ENCODE peak calls at places on chromosomes 4 and X, in seven cellular contexts. A is HepG2, I is K562, O is IMR-90, C is fibroblast of lung, P is endothelial cell of umbilical vein, W is neuronal stem cell. K is an unnamed sample. For H3K9me3, the result is how much of the 10 kb centered on the place peaks cover.

GRCh38 chr4:108849611-108850406 is 87.0 kb upstream of the ETNPPL start:
- DNase-seq in O (peak), I (no peak), W (no peak), P (no peak), A (no peak), C (peak), K (no peak)

GRCh38 chrX:10110984-10111363 is 45.8 kb upstream of the CLCN4 start:
- DNase-seq in W (no peak), C (no peak), O (no peak), I (no peak), A (no peak), P (peak), K (no peak)

GRCh38 chr4:125421547-125421946 is 106.8 kb downstream of the FAT4 start:
- DNase-seq in I (no peak), O (no peak), C (no peak), W (no peak), A (no peak), P (peak), K (no peak)

GRCh38 chr4:112296949-112297483 is at the start of gene ALPK1:
- DNase-seq in W (no peak), O (peak), I (peak), P (peak), C (peak), A (peak), K (no peak)

GRCh38 chr4:78542373-78542772 is 9.2 kb upstream of the ANXA3 start:
- DNase-seq in O (peak), W (no peak), C (peak), I (no peak), A (peak), P (no peak), K (no peak)

GRCh38 chrX:27765718-27766117 is 42.1 kb upstream of the MAGEB10 start:
- DNase-seq in I (no peak), A (no peak), O (no peak), C (no peak), P (no peak), W (no peak), K (no peak)

GRCh38 chrX:24646745-24647182 is 383 bp downstream of the PCYT1B start:
- DNase-seq in I (no peak), P (peak), W (peak), A (no peak), C (peak), O (no peak), K (no peak)

GRCh38 chr4:5711479-5712184 is 631 bp downstream of the EVC start:
- DNase-seq in P (peak), I (peak), O (peak), A (peak), W (no peak), C (peak), K (peak)

GRCh38 chr4:87926554-87927098 is 48.9 kb upstream of the SPP1 start:
- DNase-seq in A (no peak), P (no peak), C (no peak), W (no peak), I (no peak), O (no peak), K (no peak)

GRCh38 chr4:13526658-13527057 is 17.6 kb downstream of the NKX3-2 start:
- DNase-seq in W (no peak), O (no peak), C (no peak), P (no peak), I (no peak), A (no peak), K (no peak)

GRCh38 chr4:30840571-30840970 is 120.4 kb downstream of the PCDH7 start:
- DNase-seq in O (peak), A (no peak), W (no peak), I (no peak), C (peak), P (no peak), K (no peak)

GRCh38 chr4:16259531-16260246 is 33.4 kb upstream of the TAPT1 start:
- DNase-seq in W (no peak), I (no peak), O (peak), C (peak), A (no peak), P (no peak), K (no peak)

GRCh38 chr4:7156273-7157139 is 35.8 kb upstream of the SORCS2 start:
- DNase-seq in C (peak), O (peak), A (no peak), P (peak), I (peak), W (peak), K (peak)

GRCh38 chrX:47745386-47745785 is 86.4 kb upstream of the UXT start:
- DNase-seq in W (no peak), C (no peak), I (no peak), P (no peak), O (no peak), A (no peak), K (no peak)

GRCh38 chrX:120419465-120419864 is 49.6 kb downstream of the LAMP2 start:
- DNase-seq in O (no peak), C (no peak), P (no peak), I (no peak), W (no peak), A (no peak), K (no peak)

GRCh38 chr4:155616112-155616511 is 50.5 kb upstream of the GUCY1A1 start:
- DNase-seq in A (no peak), P (no peak), I (no peak), O (peak), W (no peak), C (no peak), K (no peak)

GRCh38 chrX:40153335-40154221 is 55.8 kb upstream of the BCOR start:
- DNase-seq in W (no peak), O (no peak), P (no peak), C (peak), A (no peak), I (peak), K (peak)

GRCh38 chr4:140103676-140104075 is 50.3 kb downstream of the MAML3 start:
- DNase-seq in O (peak), W (no peak), A (no peak), I (no peak), C (no peak), P (peak), K (no peak)

GRCh38 chrX:15464704-15465103 is 28.4 kb downstream of the PIR start:
- DNase-seq in I (no peak), P (no peak), O (peak), C (no peak), W (no peak), A (no peak), K (no peak)

GRCh38 chr4:4585012-4585670 is 43.3 kb upstream of the STX18 start:
- DNase-seq in C (peak), W (no peak), P (no peak), O (peak), I (no peak), A (no peak), K (no peak)

GRCh38 chr4:3512279-3512678 is 19.9 kb downstream of the LRPAP1 start:
- DNase-seq in C (no peak), P (no peak), O (no peak), I (no peak), A (no peak), W (no peak), K (no peak)

GRCh38 chrX:136344321-136344720 is 43.6 kb downstream of the ADGRG4 start:
- DNase-seq in P (no peak), A (no peak), O (no peak), I (no peak), W (no peak), C (no peak), K (no peak)

GRCh38 chr4:53196872-53197759 is 168.7 kb downstream of the SCFD2 start:
- DNase-seq in A (peak), P (peak), I (peak), C (peak), W (peak), O (peak), K (no peak)

GRCh38 chr4:128769011-128769410 is 40.5 kb upstream of the JADE1 start:
- DNase-seq in W (no peak), I (no peak), O (no peak), P (no peak), C (no peak), A (no peak), K (no peak)

GRCh38 chr4:138003248-138003647 is 238.9 kb downstream of the SLC7A11 start:
- DNase-seq in A (no peak), I (no peak), C (peak), O (peak), P (no peak), W (no peak), K (no peak)

GRCh38 chr4:152462715-152463114 is 73.2 kb downstream of the FBXW7 start:
- DNase-seq in I (no peak), P (no peak), C (no peak), O (peak), A (no peak), W (no peak), K (no peak)

GRCh38 chr4:105637409-105638258 is 70.9 kb downstream of the INTS12 start:
- DNase-seq in C (peak), O (peak), A (peak), P (peak), W (no peak), I (peak), K (no peak)

GRCh38 chrX:37998586-37999267 is 7.6 kb upstream of the SYTL5 start:
- DNase-seq in W (no peak), A (no peak), I (no peak), P (peak), O (peak), C (peak), K (no peak)

GRCh38 chrX:46710425-46710824 is 48.5 kb downstream of the SLC9A7 start:
- DNase-seq in I (no peak), A (peak), P (no peak), C (no peak), W (no peak), O (peak), K (no peak)

GRCh38 chrX:3589474-3589873 is 124.0 kb downstream of the PRKX start:
- DNase-seq in W (no peak), O (no peak), A (no peak), C (no peak), P (no peak), I (no peak), K (no peak)

GRCh38 chrX:133590703-133591505 is 175.6 kb upstream of the GPC4 start:
- DNase-seq in W (no peak), O (no peak), A (no peak), I (no peak), P (no peak), C (peak), K (no peak)

GRCh38 chr4:106264331-106264728 is 51.7 kb downstream of the TBCK start:
- DNase-seq in P (no peak), I (peak), C (no peak), O (peak), A (peak), W (no peak), K (no peak)

GRCh38 chrX:23742174-23742692 is 843 bp downstream of the ACOT9 start:
- DNase-seq in W (no peak), P (peak), O (peak), C (peak), A (peak), I (peak), K (peak)

GRCh38 chr4:55926610-55927009 is 22.1 kb upstream of the CEP135 start:
- DNase-seq in W (no peak), I (no peak), O (no peak), P (no peak), A (no peak), C (no peak), K (no peak)

GRCh38 chr4:73853246-73853704 is at the start of gene PF4V1:
- DNase-seq in I (no peak), C (no peak), W (no peak), P (peak), A (no peak), O (no peak), K (peak)

GRCh38 chrX:74492720-74493201 is 71.5 kb downstream of the SLC16A2 start:
- DNase-seq in I (peak), O (no peak), A (no peak), P (no peak), W (peak), C (no peak), K (peak)

GRCh38 chr4:105417624-105418023 is 56.2 kb downstream of the PPA2 start:
- DNase-seq in I (no peak), A (peak), P (no peak), W (no peak), C (peak), O (peak), K (no peak)

GRCh38 chr4:116020141-116020722 is 906.8 kb upstream of the NDST4 start:
- DNase-seq in A (no peak), C (no peak), O (no peak), I (no peak), W (no peak), P (no peak), K (no peak)
- H3K9me3 ChIP-seq in A (half or more), C (under half), O (under half), I (under half), W (under half), P (under half), K (under half)

GRCh38 chr4:14749910-14750309 is 252.4 kb upstream of the CPEB2 start:
- DNase-seq in A (no peak), O (no peak), P (no peak), W (no peak), C (peak), I (peak), K (peak)

DNA sequence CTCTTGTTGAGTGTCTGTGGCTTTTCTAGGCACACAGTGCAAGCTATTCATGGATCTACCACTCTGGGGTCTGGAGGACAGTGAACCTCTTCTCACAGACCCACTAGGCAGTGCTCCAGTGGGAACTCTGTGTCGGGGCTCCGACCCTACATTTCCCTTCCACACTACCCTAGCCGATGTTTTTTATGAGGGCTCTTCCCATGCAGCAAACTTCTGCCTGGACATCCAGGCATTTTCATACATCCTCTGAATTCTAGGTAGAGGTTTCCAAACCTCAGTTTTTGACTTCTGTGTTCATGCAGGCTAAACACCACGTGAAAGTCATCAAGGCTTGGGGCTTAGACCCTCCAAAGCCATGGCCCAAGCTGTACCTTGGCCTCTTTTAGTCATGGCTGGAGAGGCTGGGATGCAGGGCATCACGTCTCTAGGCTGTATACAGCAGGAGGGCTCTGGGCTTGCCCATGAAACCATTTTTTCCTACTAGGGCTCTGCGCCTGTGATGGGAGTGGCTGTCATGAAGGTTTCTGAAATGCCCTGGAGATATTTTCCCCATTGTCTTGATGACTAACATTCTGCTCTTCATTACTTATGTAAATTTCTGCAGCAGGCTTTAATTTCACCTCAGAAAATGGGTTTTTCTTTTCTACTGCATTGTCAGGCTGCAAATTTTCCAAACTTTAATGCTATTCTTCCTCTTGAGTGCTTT is 249.8 kb upstream of the CPEB2 start:
- DNase-seq in C (no peak), O (no peak), A (no peak), P (no peak), W (no peak), I (no peak), K (no peak)
- H3K9ac ChIP-seq in C (no peak), O (no peak), A (no peak), P (no peak), W (no peak), I (no peak), K (no peak)

GRCh38 chrX:155864655-155865054 is 16.5 kb upstream of the VAMP7 start:
- DNase-seq in C (no peak), P (no peak), A (peak), O (no peak), I (no peak), W (no peak), K (no peak)

GRCh38 chrX:155870958-155871357 is 10.2 kb upstream of the VAMP7 start:
- DNase-seq in O (no peak), W (no peak), I (no peak), C (no peak), A (no peak), P (no peak), K (no peak)

GRCh38 chrX:155865193-155865592 is 16.0 kb upstream of the VAMP7 start:
- DNase-seq in I (no peak), C (no peak), W (no peak), P (no peak), O (no peak), A (no peak), K (no peak)

GRCh38 chrX:155871934-155872333 is 9.2 kb upstream of the VAMP7 start:
- DNase-seq in W (no peak), C (no peak), I (no peak), O (no peak), A (no peak), P (no peak), K (no peak)

DNA sequence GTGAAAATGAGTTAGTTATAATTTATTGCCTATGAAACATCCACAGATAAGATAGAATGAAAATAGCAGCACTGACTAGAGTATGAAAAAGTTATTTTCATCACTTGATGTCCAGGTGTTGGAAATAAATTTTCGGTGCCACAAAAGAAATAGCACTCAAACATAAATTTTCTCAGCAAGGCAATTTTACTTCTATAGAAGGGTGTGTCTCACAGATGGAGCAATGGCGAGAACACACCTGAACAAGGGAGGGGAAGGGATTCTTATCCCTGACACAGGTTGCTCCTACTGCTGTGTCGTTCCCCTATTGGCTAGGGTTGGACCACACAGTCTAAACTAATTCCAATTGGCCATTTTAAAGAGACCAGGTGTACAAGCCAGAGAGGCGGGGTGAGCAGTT is 13.3 kb upstream of the VAMP7 start:
- DNase-seq in I (no peak), O (no peak), A (no peak), P (no peak), W (no peak), C (no peak), K (no peak)
- H3K9me3 ChIP-seq in I (under half), O (under half), A (half or more), P (under half), W (under half), C (under half), K (under half)

GRCh38 chrX:153600921-153601320 is 2.0 kb upstream of the CCNQ start:
- DNase-seq in C (no peak), I (no peak), W (no peak), P (no peak), A (no peak), O (no peak), K (no peak)

GRCh38 chrX:153601511-153602110 is 2.7 kb upstream of the CCNQ start:
- DNase-seq in O (no peak), W (no peak), C (no peak), I (no peak), P (no peak), A (no peak), K (no peak)

GRCh38 chrX:153599192-153600031 is 473 bp upstream of the CCNQ start:
- DNase-seq in O (peak), P (peak), I (peak), W (peak), C (peak), A (peak), K (peak)

GRCh38 chrX:153598541-153599191 is at the start of gene CCNQ:
- DNase-seq in W (no peak), C (peak), O (peak), P (peak), A (no peak), I (peak), K (peak)

GRCh38 chrX:153600032-153600373 is 1.1 kb upstream of the CCNQ start:
- DNase-seq in P (no peak), W (no peak), I (peak), A (no peak), O (no peak), C (no peak), K (no peak)
- H3K9ac ChIP-seq in P (no peak), W (no peak), I (peak), A (peak), O (peak), C (no peak), K (peak)

GRCh38 chr4:184046148-184046547 is 141.0 kb downstream of the STOX2 start:
- DNase-seq in O (no peak), A (no peak), C (no peak), W (no peak), P (no peak), I (no peak), K (no peak)
- H3K9me3 ChIP-seq in O (under half), A (under half), C (under half), W (under half), P (under half), I (under half), K (under half)

GRCh38 chrX:64306712-64307111 is 76.3 kb upstream of the ASB12 start:
- DNase-seq in I (no peak), O (no peak), P (no peak), C (no peak), A (no peak), W (no peak), K (no peak)
- H3K9ac ChIP-seq in I (no peak), O (no peak), P (no peak), C (no peak), A (no peak), W (no peak), K (no peak)

K was measured in endodermal cell.